ENCODE peak calls at places on chromosomes 13 and 19, in ten cellular contexts. T, P, M, A, C, F, L, G, Z and I are unnamed samples.

GRCh38 chr13:41813426-41813825 is 147.5 kb downstream of the VWA8 start:
- DNase-seq in T (no peak), L (no peak), Z (no peak), F (no peak), G (no peak), M (no peak), P (no peak), C (no peak), A (no peak), I (no peak)

GRCh38 chr13:94362411-94362909 is 117.0 kb downstream of the DCT start:
- DNase-seq in F (peak), C (no peak), M (no peak), A (peak), G (no peak), P (peak), Z (peak), L (peak), T (peak), I (no peak)

GRCh38 chr13:72129117-72129516 is 262.1 kb upstream of the DACH1 start:
- DNase-seq in M (no peak), G (no peak), L (no peak), C (no peak), T (no peak), P (no peak), F (no peak), Z (no peak), A (no peak), I (no peak)

GRCh38 chr13:32629313-32629712 is 43.1 kb downstream of the PDS5B start:
- DNase-seq in Z (no peak), F (no peak), C (no peak), M (no peak), P (no peak), L (no peak), G (no peak), A (no peak), T (no peak), I (no peak)

GRCh38 chr19:38265213-38265861 is 964 bp downstream of the SPINT2 start:
- DNase-seq in Z (no peak), C (no peak), G (no peak), T (no peak), L (peak), P (no peak), F (no peak), M (no peak), A (peak), I (no peak)

GRCh38 chr13:105346141-105346766 is 1189.2 kb downstream of the EFNB2 start:
- DNase-seq in P (no peak), A (no peak), C (no peak), Z (no peak), F (no peak), T (no peak), M (no peak), L (no peak), G (no peak), I (no peak)

GRCh38 chr13:20608438-20609020 is 41.6 kb downstream of the IFT88 start:
- DNase-seq in P (no peak), Z (no peak), T (no peak), F (no peak), C (no peak), L (no peak), M (no peak), A (no peak), G (no peak), I (no peak)

GRCh38 chr19:31326329-31327028 is 22.8 kb downstream of the TSHZ3 start:
- DNase-seq in F (no peak), P (no peak), A (no peak), M (no peak), G (no peak), C (no peak), T (no peak), L (no peak), Z (no peak), I (no peak)

GRCh38 chr19:1483979-1484428 is 5.0 kb upstream of the C19orf25 start:
- DNase-seq in G (no peak), P (no peak), M (no peak), A (no peak), T (peak), Z (no peak), F (no peak), L (no peak), C (no peak), I (no peak)
- H3K4me3 ChIP-seq in G (no peak), P (no peak), M (no peak), A (no peak), T (no peak), Z (no peak), F (no peak), L (no peak), C (no peak), I (no peak)

DNA sequence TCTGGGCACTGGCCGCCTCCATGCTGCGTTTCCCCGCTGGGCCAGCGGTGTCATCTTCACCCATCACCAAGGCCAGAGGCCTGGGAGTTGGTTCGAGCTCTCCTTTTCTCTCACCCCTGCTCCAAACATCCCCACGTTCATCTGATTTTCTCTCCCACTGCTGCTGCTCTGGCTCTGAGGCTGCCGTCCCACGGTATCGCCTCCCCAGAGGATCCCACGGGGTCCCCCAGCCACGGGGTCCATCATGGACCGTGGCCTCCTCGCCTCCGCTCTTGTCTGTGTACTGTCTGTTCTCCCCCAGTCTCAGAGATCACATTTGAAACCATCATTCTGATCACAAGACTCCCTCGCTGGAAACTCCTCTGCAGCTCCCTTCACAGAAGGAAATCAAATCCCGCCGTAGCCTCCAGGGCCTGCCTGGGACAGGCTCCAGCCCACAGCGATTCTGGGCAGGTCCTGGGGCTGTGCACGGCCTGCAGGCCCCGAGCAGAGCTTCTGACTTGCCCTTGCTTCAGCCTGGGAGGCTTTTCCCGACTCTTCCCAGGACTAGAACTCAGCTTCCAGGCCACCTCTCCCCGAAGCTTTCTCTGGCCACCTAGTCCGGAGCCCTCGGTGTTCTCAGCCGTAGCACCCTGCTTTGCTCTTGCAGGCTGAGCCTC is 64.3 kb downstream of the SOX1 start:
- DNase-seq in M (no peak), F (no peak), A (peak), C (peak), L (no peak), P (no peak), Z (no peak), T (no peak), G (no peak), I (no peak)
- TF ChIP-seq CTCF in M (no peak), F (no peak), A (no peak), C (no peak), L (no peak), P (no peak), Z (no peak), T (no peak), G (no peak), I (no peak)

GRCh38 chr19:1261512-1261862 is 7.6 kb upstream of the CIRBP start:
- DNase-seq in A (no peak), L (peak), G (no peak), F (no peak), M (no peak), T (peak), Z (no peak), P (no peak), C (no peak), I (no peak)

GRCh38 chr19:1259873-1260748 is 9.0 kb upstream of the CIRBP start:
- DNase-seq in C (no peak), P (no peak), F (no peak), L (peak), T (peak), A (no peak), M (peak), Z (no peak), G (no peak), I (no peak)

GRCh38 chr19:1261863-1262686 is 7.1 kb upstream of the CIRBP start:
- DNase-seq in C (peak), G (peak), F (peak), L (peak), A (peak), M (peak), T (peak), Z (peak), P (no peak), I (peak)

GRCh38 chr19:1259206-1259872 is 9.8 kb upstream of the CIRBP start:
- DNase-seq in C (no peak), L (peak), M (peak), F (peak), T (peak), G (peak), Z (peak), P (peak), A (peak), I (no peak)

DNA sequence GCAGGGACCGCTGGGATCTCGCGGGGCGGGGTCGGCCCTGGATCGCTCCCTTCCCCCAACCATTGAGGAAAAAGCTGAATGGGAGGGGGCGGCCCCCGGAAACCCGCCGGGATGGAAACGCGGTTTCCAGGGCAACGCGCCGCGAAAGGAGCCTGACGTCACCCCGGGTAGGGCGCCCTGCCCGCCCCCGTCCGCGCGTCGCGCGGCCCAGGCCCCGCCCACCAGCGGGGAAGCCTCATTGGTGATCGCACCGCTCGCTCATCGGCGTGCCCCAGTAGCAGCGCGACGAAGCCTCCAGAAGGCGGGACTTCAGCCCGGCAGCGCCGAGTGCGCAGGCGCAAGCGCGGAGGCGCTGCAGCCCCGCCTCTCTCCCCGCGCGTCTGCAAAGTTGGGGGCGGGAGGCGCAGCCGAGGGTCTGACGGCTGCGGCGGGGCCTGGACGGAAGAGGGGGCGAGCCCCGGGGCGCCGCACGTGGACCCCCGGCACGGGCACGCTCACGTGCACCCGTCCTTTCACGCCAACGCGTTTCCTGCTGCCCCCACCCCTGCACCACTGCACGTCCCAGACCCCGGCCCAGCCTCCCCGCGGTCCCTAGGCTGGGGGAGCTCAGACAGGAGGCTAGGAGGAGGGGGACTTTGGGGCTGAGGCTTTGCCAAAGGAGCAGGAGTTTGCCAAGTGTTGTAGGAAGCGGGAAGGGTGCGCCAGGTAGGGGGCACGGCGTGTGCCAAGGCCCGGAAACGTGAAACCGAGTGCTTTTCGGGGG is 8.2 kb upstream of the CIRBP start:
- DNase-seq in F (peak), C (peak), T (peak), P (peak), Z (peak), A (peak), L (peak), M (peak), G (peak), I (peak)
- TF ChIP-seq POLR2A in F (peak), C (no peak), T (peak), P (no peak), Z (peak), A (no peak), L (peak), M (peak), G (peak), I (no peak)

DNA sequence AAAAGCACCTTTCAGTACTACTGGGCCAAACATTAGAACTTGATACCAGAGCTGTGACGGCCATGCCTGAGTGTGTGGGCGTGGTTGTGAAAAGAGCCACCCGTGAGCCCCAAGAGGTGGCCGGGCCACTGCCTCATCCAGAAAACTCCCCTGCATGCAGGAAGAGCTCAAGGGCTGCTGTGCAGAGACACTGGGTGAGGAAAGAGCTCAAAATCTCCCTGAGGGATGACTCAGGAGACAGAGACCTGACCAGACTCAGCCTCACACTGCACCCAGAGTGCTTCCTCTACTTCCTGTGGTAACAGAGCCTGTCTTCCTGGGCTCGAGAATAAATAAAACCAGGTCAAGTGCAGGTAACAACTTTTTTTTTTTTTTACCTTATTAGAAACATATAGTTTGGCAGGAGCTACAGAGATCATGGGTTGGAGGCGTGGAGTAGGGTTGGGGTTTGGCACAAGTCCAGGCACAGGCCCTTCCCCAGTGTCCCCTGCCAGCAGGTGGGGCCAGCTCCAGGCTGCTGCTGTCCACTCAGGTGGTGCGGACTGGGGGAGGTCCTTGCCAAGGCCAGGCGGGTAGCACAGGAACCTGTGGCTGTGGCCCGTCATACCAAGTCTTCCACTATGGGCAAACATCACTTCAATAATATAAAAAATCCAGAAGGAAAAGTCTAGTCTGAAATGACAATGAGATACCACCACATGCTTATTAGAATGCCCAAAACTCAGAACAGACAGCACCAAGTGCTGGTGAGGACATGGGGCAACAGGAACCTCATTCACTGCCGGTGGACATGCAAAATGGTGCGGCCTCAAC is 25.5 kb downstream of the ELL start:
- DNase-seq in A (peak), G (no peak), M (peak), L (peak), C (no peak), F (no peak), T (no peak), P (peak), Z (no peak), I (no peak)
- H3K4me3 ChIP-seq in A (no peak), G (no peak), M (no peak), L (no peak), C (no peak), F (no peak), T (no peak), P (no peak), Z (no peak), I (no peak)

DNA sequence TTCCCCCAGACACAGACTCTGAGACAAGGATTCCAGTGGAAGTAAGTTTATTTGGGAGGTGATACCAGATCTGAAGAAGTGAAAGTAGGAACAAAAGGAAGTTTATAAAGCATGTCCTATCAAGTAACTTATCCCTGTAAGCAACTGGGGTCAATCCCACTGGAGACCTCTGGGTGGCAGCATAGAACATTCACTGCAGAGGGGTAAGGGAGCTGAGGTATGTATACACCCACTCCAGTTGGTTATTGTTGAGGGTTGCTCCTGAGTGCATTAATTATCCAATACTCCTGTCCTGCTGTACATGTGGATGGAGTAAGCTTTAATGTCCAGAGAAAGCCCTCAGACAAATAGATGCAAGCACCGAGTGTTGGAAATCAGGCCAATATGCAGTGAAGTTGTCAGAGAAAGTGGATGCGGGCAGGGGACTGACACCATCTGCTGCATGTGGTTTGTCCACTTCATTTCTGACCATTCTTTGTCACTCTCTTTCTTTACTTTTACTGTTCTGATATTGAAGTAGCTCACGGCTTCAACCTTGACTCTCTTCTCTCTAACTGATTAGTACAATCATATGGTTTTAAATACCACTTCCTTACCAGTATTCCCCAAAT is 46.7 kb downstream of the NOTCH3 start:
- DNase-seq in L (peak), Z (no peak), T (peak), C (no peak), P (peak), M (no peak), G (no peak), F (no peak), A (no peak), I (no peak)
- TF ChIP-seq CTCF in L (peak), Z (no peak), T (no peak), C (peak), P (peak), M (peak), G (no peak), F (no peak), A (no peak), I (no peak)

GRCh38 chr19:40421468-40421778 is 4.4 kb downstream of the SERTAD1 start:
- DNase-seq in P (no peak), L (no peak), C (no peak), T (no peak), Z (no peak), G (no peak), M (no peak), F (no peak), A (no peak), I (no peak)

GRCh38 chr19:40420451-40420765 is 5.4 kb downstream of the SERTAD1 start:
- DNase-seq in P (no peak), F (no peak), A (no peak), Z (no peak), L (no peak), T (no peak), C (no peak), G (no peak), M (no peak), I (no peak)

GRCh38 chr19:40419780-40420179 is 6.0 kb downstream of the SERTAD1 start:
- DNase-seq in C (no peak), Z (no peak), P (no peak), L (no peak), A (no peak), G (no peak), T (no peak), M (no peak), F (no peak), I (no peak)

GRCh38 chr19:40422428-40423226 is 3.2 kb downstream of the SERTAD1 start:
- DNase-seq in G (no peak), C (no peak), A (no peak), F (no peak), L (no peak), Z (no peak), M (no peak), P (no peak), T (no peak), I (no peak)

DNA sequence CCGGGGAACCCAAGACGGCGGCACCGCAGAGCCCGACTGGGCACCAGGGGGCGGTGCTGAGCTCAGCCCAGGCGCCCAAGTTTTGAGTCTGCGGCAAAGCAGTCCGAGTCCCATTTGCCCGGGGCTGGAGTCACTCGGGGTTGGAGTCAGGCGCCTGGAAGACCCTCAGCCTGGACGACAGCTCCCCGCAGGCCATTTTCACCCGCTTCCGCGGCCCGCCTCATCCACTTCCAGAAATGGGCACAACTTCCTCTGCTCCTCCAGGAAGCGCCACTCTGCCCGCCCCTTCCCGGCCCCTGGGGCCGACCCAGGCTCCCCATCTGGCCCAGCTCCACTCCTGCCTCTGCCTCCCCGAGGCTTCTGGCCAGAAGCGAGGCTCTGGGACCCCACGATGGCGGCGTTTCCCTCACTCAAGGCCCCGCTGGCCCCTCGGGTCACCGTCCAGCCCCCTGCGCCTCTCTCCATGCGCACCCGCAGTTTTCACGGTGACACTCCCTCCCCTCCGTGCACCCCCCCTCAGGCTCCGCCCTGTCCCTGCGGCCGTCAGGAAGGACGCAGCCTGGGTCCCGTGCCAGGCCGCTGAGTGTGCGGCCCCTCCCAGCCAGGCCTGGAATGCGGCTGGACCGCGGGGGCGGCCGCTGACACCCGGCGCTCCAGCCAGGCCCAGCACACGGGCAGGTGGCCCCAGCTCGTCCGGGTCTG is 4.9 kb downstream of the SERTAD1 start:
- DNase-seq in C (peak), Z (peak), T (peak), P (peak), F (peak), A (peak), M (peak), G (peak), L (peak), I (peak)
- TF ChIP-seq POLR2A in C (peak), Z (peak), T (peak), P (peak), F (peak), A (no peak), M (peak), G (peak), L (peak), I (no peak)

GRCh38 chr19:47012620-47013019 is 7.0 kb upstream of the NPAS1 start:
- DNase-seq in T (no peak), C (no peak), G (no peak), A (no peak), P (no peak), L (no peak), F (no peak), M (no peak), Z (no peak), I (no peak)

GRCh38 chr19:47018923-47019322 is 714 bp upstream of the NPAS1 start:
- DNase-seq in A (no peak), C (no peak), L (no peak), M (no peak), F (no peak), P (no peak), T (no peak), G (no peak), Z (no peak), I (no peak)

DNA sequence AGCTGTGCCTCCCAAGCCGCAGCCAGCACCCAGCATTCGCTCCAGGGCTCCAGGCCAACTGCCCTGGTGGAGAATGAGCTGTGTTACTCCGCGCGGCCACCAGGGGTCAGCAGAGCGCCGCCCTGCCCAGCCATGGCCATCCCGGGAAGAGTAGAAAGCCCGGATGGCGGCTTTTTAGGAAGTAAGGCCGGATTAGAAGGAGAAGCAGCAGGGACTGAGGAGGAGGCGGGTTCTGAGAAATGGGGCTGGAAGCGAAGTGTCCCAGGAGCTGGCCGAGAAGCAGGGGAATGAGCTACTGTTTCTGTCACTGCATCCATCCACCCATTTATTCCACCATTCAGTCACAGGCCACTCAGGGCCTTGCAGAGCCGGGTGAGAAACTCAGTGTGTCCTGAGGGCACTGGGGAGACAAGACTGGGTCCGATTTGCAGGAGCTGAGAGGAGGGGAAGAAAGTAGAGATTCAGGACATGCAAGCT is 6.6 kb upstream of the NPAS1 start:
- DNase-seq in L (peak), M (peak), Z (peak), C (peak), G (peak), T (peak), A (peak), P (peak), F (peak), I (peak)
- H3K4me3 ChIP-seq in L (no peak), M (no peak), Z (no peak), C (peak), G (no peak), T (no peak), A (no peak), P (no peak), F (no peak), I (no peak)